ENCODE peak calls at places on chromosomes 4 and X, in nine cellular contexts. One of them, this sample, is unnamed.

GRCh38 chrX:19616016-19616415 is 100.7 kb upstream of the MAP3K15 start:
- DNase-seq in lower lobe of right lung: no peak
- DNase-seq in gastrocnemius medialis: no peak
- DNase-seq in neural progenitor cell: no peak
- DNase-seq in SK-N-SH: no peak
- DNase-seq in K562: no peak
- DNase-seq in heart right ventricle: no peak
- DNase-seq in CD8-positive, alpha-beta T cell: no peak
- DNase-seq in small intestine: no peak
- DNase-seq in this sample: no peak

GRCh38 chrX:2703991-2704369 is 12.9 kb downstream of the CD99 start:
- DNase-seq in gastrocnemius medialis: peak; percentile 63
- DNase-seq in CD8-positive, alpha-beta T cell: no peak
- DNase-seq in heart right ventricle: peak; percentile 38
- DNase-seq in K562: no peak
- DNase-seq in lower lobe of right lung: no peak
- DNase-seq in small intestine: peak; percentile 43
- DNase-seq in SK-N-SH: no peak
- DNase-seq in neural progenitor cell: no peak
- DNase-seq in this sample: no peak

GRCh38 chr4:37008199-37008598 is 236.3 kb upstream of the NWD2 start:
- DNase-seq in lower lobe of right lung: no peak
- DNase-seq in heart right ventricle: no peak
- DNase-seq in neural progenitor cell: no peak
- DNase-seq in gastrocnemius medialis: no peak
- DNase-seq in K562: no peak
- DNase-seq in CD8-positive, alpha-beta T cell: no peak
- DNase-seq in small intestine: peak; percentile 79
- DNase-seq in SK-N-SH: no peak
- DNase-seq in this sample: no peak

GRCh38 chr4:65670331-65671031 is at the start of gene EPHA5:
- DNase-seq in CD8-positive, alpha-beta T cell: no peak
- DNase-seq in K562: no peak
- DNase-seq in gastrocnemius medialis: no peak
- DNase-seq in small intestine: peak; percentile 1
- DNase-seq in SK-N-SH: peak; percentile 69
- DNase-seq in neural progenitor cell: peak; percentile 89
- DNase-seq in lower lobe of right lung: peak; percentile 57
- DNase-seq in heart right ventricle: peak; percentile 22
- DNase-seq in this sample: peak; percentile 54

GRCh38 chrX:31371956-31372355 is 300.1 kb upstream of the FTHL17 start:
- DNase-seq in neural progenitor cell: no peak
- DNase-seq in K562: peak; percentile 13
- DNase-seq in SK-N-SH: no peak
- DNase-seq in lower lobe of right lung: no peak
- DNase-seq in small intestine: no peak
- DNase-seq in heart right ventricle: no peak
- DNase-seq in gastrocnemius medialis: no peak
- DNase-seq in CD8-positive, alpha-beta T cell: no peak
- DNase-seq in this sample: no peak

GRCh38 chr4:1082215-1083182 is 30.9 kb downstream of the RNF212 start:
- DNase-seq in small intestine: peak; percentile 94
- DNase-seq in SK-N-SH: no peak
- DNase-seq in lower lobe of right lung: peak; percentile 86
- DNase-seq in K562: no peak
- DNase-seq in CD8-positive, alpha-beta T cell: no peak
- DNase-seq in neural progenitor cell: no peak
- DNase-seq in heart right ventricle: peak; percentile 24
- DNase-seq in gastrocnemius medialis: peak; percentile 37
- DNase-seq in this sample: no peak

GRCh38 chr4:129822708-129823504 is 727.0 kb downstream of the C4orf33 start:
- DNase-seq in heart right ventricle: peak; percentile 18
- DNase-seq in SK-N-SH: no peak
- DNase-seq in K562: no peak
- DNase-seq in gastrocnemius medialis: peak; percentile 15
- DNase-seq in small intestine: no peak
- DNase-seq in lower lobe of right lung: peak; percentile 47
- DNase-seq in CD8-positive, alpha-beta T cell: no peak
- DNase-seq in neural progenitor cell: no peak
- DNase-seq in this sample: no peak

GRCh38 chr4:34194585-34194984 is 2049.7 kb downstream of the ARAP2 start:
- DNase-seq in lower lobe of right lung: no peak
- DNase-seq in gastrocnemius medialis: no peak
- DNase-seq in K562: no peak
- DNase-seq in small intestine: no peak
- DNase-seq in CD8-positive, alpha-beta T cell: no peak
- DNase-seq in SK-N-SH: no peak
- DNase-seq in neural progenitor cell: no peak
- DNase-seq in heart right ventricle: no peak
- DNase-seq in this sample: no peak

GRCh38 chr4:7060346-7061150 is 7.3 kb downstream of the GRPEL1 start:
- DNase-seq in SK-N-SH: no peak
- DNase-seq in small intestine: no peak
- DNase-seq in lower lobe of right lung: no peak
- DNase-seq in neural progenitor cell: no peak
- DNase-seq in K562: no peak
- DNase-seq in heart right ventricle: no peak
- DNase-seq in CD8-positive, alpha-beta T cell: no peak
- DNase-seq in gastrocnemius medialis: no peak
- DNase-seq in this sample: no peak

GRCh38 chr4:146495277-146495676 is 26.5 kb downstream of the SLC10A7 start:
- DNase-seq in small intestine: peak; percentile 81
- DNase-seq in lower lobe of right lung: no peak
- DNase-seq in neural progenitor cell: no peak
- DNase-seq in CD8-positive, alpha-beta T cell: no peak
- DNase-seq in K562: no peak
- DNase-seq in heart right ventricle: no peak
- DNase-seq in gastrocnemius medialis: no peak
- DNase-seq in SK-N-SH: no peak
- DNase-seq in this sample: no peak

GRCh38 chrX:5976332-5976731 is 252.3 kb downstream of the NLGN4X start:
- DNase-seq in K562: no peak
- DNase-seq in gastrocnemius medialis: no peak
- DNase-seq in SK-N-SH: no peak
- DNase-seq in neural progenitor cell: no peak
- DNase-seq in heart right ventricle: no peak
- DNase-seq in small intestine: no peak
- DNase-seq in lower lobe of right lung: no peak
- DNase-seq in CD8-positive, alpha-beta T cell: no peak
- DNase-seq in this sample: no peak

GRCh38 chr4:24403263-24403662 is 181.1 kb downstream of the DHX15 start:
- DNase-seq in gastrocnemius medialis: no peak
- DNase-seq in neural progenitor cell: no peak
- DNase-seq in lower lobe of right lung: no peak
- DNase-seq in CD8-positive, alpha-beta T cell: no peak
- DNase-seq in heart right ventricle: no peak
- DNase-seq in K562: no peak
- DNase-seq in SK-N-SH: no peak
- DNase-seq in small intestine: no peak
- DNase-seq in this sample: no peak

GRCh38 chr4:177410566-177410965 is 31.7 kb downstream of the AGA start:
- DNase-seq in neural progenitor cell: no peak
- DNase-seq in gastrocnemius medialis: no peak
- DNase-seq in CD8-positive, alpha-beta T cell: no peak
- DNase-seq in small intestine: no peak
- DNase-seq in lower lobe of right lung: no peak
- DNase-seq in SK-N-SH: no peak
- DNase-seq in K562: no peak
- DNase-seq in heart right ventricle: no peak
- DNase-seq in this sample: no peak

GRCh38 chr4:84681488-84682274 is 98.8 kb downstream of the CDS1 start:
- DNase-seq in small intestine: peak; percentile 88
- DNase-seq in heart right ventricle: peak; percentile 19
- DNase-seq in neural progenitor cell: peak; percentile 60
- DNase-seq in lower lobe of right lung: no peak
- DNase-seq in SK-N-SH: no peak
- DNase-seq in CD8-positive, alpha-beta T cell: no peak
- DNase-seq in gastrocnemius medialis: no peak
- DNase-seq in K562: peak; percentile 10
- DNase-seq in this sample: no peak

GRCh38 chrX:138128025-138128671 is 562.2 kb downstream of the ZIC3 start:
- DNase-seq in K562: peak; percentile 25
- DNase-seq in SK-N-SH: peak; percentile 28
- DNase-seq in heart right ventricle: peak; percentile 3
- DNase-seq in lower lobe of right lung: no peak
- DNase-seq in small intestine: peak; percentile 6
- DNase-seq in neural progenitor cell: peak; percentile 56
- DNase-seq in CD8-positive, alpha-beta T cell: no peak
- DNase-seq in gastrocnemius medialis: no peak
- DNase-seq in this sample: peak; percentile 9

GRCh38 chrX:11066812-11067211 is 44.3 kb upstream of the HCCS start:
- DNase-seq in small intestine: no peak
- DNase-seq in gastrocnemius medialis: no peak
- DNase-seq in lower lobe of right lung: no peak
- DNase-seq in K562: no peak
- DNase-seq in CD8-positive, alpha-beta T cell: no peak
- DNase-seq in neural progenitor cell: no peak
- DNase-seq in SK-N-SH: no peak
- DNase-seq in heart right ventricle: no peak
- DNase-seq in this sample: no peak

GRCh38 chr4:19803406-19803805 is 448.3 kb upstream of the SLIT2 start:
- DNase-seq in small intestine: no peak
- DNase-seq in K562: no peak
- DNase-seq in neural progenitor cell: no peak
- DNase-seq in gastrocnemius medialis: no peak
- DNase-seq in SK-N-SH: no peak
- DNase-seq in heart right ventricle: no peak
- DNase-seq in lower lobe of right lung: no peak
- DNase-seq in CD8-positive, alpha-beta T cell: no peak
- DNase-seq in this sample: no peak

GRCh38 chr4:41930139-41930831 is 4.9 kb upstream of the TMEM33 start:
- DNase-seq in CD8-positive, alpha-beta T cell: no peak
- DNase-seq in gastrocnemius medialis: no peak
- DNase-seq in K562: no peak
- DNase-seq in neural progenitor cell: no peak
- DNase-seq in lower lobe of right lung: no peak
- DNase-seq in SK-N-SH: no peak
- DNase-seq in heart right ventricle: no peak
- DNase-seq in small intestine: peak; percentile 8
- DNase-seq in this sample: no peak

GRCh38 chrX:68746988-68747387 is 81.8 kb upstream of the EFNB1 start:
- DNase-seq in neural progenitor cell: no peak
- DNase-seq in gastrocnemius medialis: no peak
- DNase-seq in small intestine: no peak
- DNase-seq in K562: no peak
- DNase-seq in CD8-positive, alpha-beta T cell: no peak
- DNase-seq in SK-N-SH: no peak
- DNase-seq in heart right ventricle: no peak
- DNase-seq in lower lobe of right lung: no peak
- DNase-seq in this sample: no peak

GRCh38 chrX:140715787-140716186 is 6.2 kb downstream of the LINC00632 start:
- DNase-seq in K562: no peak
- DNase-seq in SK-N-SH: no peak
- DNase-seq in gastrocnemius medialis: no peak
- DNase-seq in lower lobe of right lung: no peak
- DNase-seq in CD8-positive, alpha-beta T cell: no peak
- DNase-seq in small intestine: no peak
- DNase-seq in heart right ventricle: no peak
- DNase-seq in neural progenitor cell: no peak
- DNase-seq in this sample: no peak

GRCh38 chrX:2766921-2767320 is 15.1 kb downstream of the XG start:
- DNase-seq in K562: no peak
- DNase-seq in heart right ventricle: no peak
- DNase-seq in SK-N-SH: no peak
- DNase-seq in CD8-positive, alpha-beta T cell: no peak
- DNase-seq in neural progenitor cell: no peak
- DNase-seq in gastrocnemius medialis: no peak
- DNase-seq in lower lobe of right lung: no peak
- DNase-seq in small intestine: no peak
- DNase-seq in this sample: no peak

GRCh38 chrX:24294619-24295018 is 19.2 kb downstream of the SUPT20HL2 start:
- DNase-seq in K562: peak; percentile 12
- DNase-seq in neural progenitor cell: peak; percentile 76
- DNase-seq in lower lobe of right lung: no peak
- DNase-seq in CD8-positive, alpha-beta T cell: no peak
- DNase-seq in SK-N-SH: peak; percentile 31
- DNase-seq in gastrocnemius medialis: no peak
- DNase-seq in heart right ventricle: no peak
- DNase-seq in small intestine: no peak
- DNase-seq in this sample: peak; percentile 16

GRCh38 chr4:63986253-63986652 is 423.0 kb downstream of the TECRL start:
- DNase-seq in heart right ventricle: no peak
- DNase-seq in small intestine: no peak
- DNase-seq in SK-N-SH: no peak
- DNase-seq in lower lobe of right lung: no peak
- DNase-seq in gastrocnemius medialis: no peak
- DNase-seq in K562: no peak
- DNase-seq in CD8-positive, alpha-beta T cell: no peak
- DNase-seq in neural progenitor cell: no peak
- DNase-seq in this sample: no peak
- H3K27ac ChIP-seq in heart right ventricle: no peak overlapping the region
- H3K27ac ChIP-seq in small intestine: no peak overlapping the region
- H3K27ac ChIP-seq in SK-N-SH: no peak overlapping the region
- H3K27ac ChIP-seq in lower lobe of right lung: no peak overlapping the region
- H3K27ac ChIP-seq in gastrocnemius medialis: no peak overlapping the region
- H3K27ac ChIP-seq in K562: no peak overlapping the region
- H3K27ac ChIP-seq in CD8-positive, alpha-beta T cell: no peak overlapping the region
- H3K27ac ChIP-seq in neural progenitor cell: no peak overlapping the region
- H3K27ac ChIP-seq in this sample: no peak overlapping the region

GRCh38 chrX:104141087-104141760 is 15.6 kb downstream of the SLC25A53 start:
- DNase-seq in SK-N-SH: no peak
- DNase-seq in gastrocnemius medialis: no peak
- DNase-seq in CD8-positive, alpha-beta T cell: no peak
- DNase-seq in heart right ventricle: no peak
- DNase-seq in neural progenitor cell: no peak
- DNase-seq in K562: no peak
- DNase-seq in lower lobe of right lung: no peak
- DNase-seq in small intestine: no peak
- DNase-seq in this sample: no peak
- H3K27ac ChIP-seq in SK-N-SH: no peak overlapping the region
- H3K27ac ChIP-seq in gastrocnemius medialis: no peak overlapping the region
- H3K27ac ChIP-seq in CD8-positive, alpha-beta T cell: no peak overlapping the region
- H3K27ac ChIP-seq in heart right ventricle: no peak overlapping the region
- H3K27ac ChIP-seq in neural progenitor cell: no peak overlapping the region
- H3K27ac ChIP-seq in K562: no peak overlapping the region
- H3K27ac ChIP-seq in lower lobe of right lung: no peak overlapping the region
- H3K27ac ChIP-seq in small intestine: no peak overlapping the region
- H3K27ac ChIP-seq in this sample: no peak overlapping the region

GRCh38 chr4:116015549-116015948 is 902.1 kb upstream of the NDST4 start:
- DNase-seq in SK-N-SH: no peak
- DNase-seq in lower lobe of right lung: no peak
- DNase-seq in K562: no peak
- DNase-seq in neural progenitor cell: no peak
- DNase-seq in CD8-positive, alpha-beta T cell: no peak
- DNase-seq in gastrocnemius medialis: no peak
- DNase-seq in heart right ventricle: no peak
- DNase-seq in small intestine: no peak
- DNase-seq in this sample: no peak
- H3K27ac ChIP-seq in SK-N-SH: no peak overlapping the region
- H3K27ac ChIP-seq in lower lobe of right lung: no peak overlapping the region
- H3K27ac ChIP-seq in K562: no peak overlapping the region
- H3K27ac ChIP-seq in neural progenitor cell: no peak overlapping the region
- H3K27ac ChIP-seq in CD8-positive, alpha-beta T cell: no peak overlapping the region
- H3K27ac ChIP-seq in gastrocnemius medialis: no peak overlapping the region
- H3K27ac ChIP-seq in heart right ventricle: no peak overlapping the region
- H3K27ac ChIP-seq in small intestine: no peak overlapping the region
- H3K27ac ChIP-seq in this sample: no peak overlapping the region

DNA sequence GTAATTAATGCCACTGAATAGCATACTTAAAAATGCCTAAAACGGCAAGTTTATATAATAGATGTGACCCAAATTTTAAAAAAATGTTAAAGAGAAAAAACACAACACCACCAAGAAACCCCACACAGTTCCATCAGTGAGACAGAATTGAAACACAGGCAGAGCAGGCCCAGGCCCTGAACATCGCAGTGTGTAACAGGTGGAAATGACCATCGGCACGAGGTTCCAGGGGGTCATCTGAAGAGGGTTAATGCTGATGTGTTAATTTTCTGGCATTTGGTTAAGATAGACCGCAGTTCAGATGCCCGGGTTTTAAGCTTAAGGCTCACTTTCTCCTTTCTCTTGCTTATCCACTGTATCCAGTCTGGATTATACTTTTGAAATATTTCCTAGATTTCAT is 66.8 kb downstream of the ANAPC4 start:
- DNase-seq in small intestine: no peak
- DNase-seq in gastrocnemius medialis: no peak
- DNase-seq in heart right ventricle: no peak
- DNase-seq in SK-N-SH: no peak
- DNase-seq in K562: no peak
- DNase-seq in lower lobe of right lung: no peak
- DNase-seq in neural progenitor cell: no peak
- DNase-seq in CD8-positive, alpha-beta T cell: no peak
- DNase-seq in this sample: no peak
- H3K27ac ChIP-seq in small intestine: no peak overlapping the region
- H3K27ac ChIP-seq in gastrocnemius medialis: no peak overlapping the region
- H3K27ac ChIP-seq in heart right ventricle: no peak overlapping the region
- H3K27ac ChIP-seq in SK-N-SH: no peak overlapping the region
- H3K27ac ChIP-seq in K562: no peak overlapping the region
- H3K27ac ChIP-seq in lower lobe of right lung: peak overlapping the region; percentile 44
- H3K27ac ChIP-seq in neural progenitor cell: no peak overlapping the region
- H3K27ac ChIP-seq in CD8-positive, alpha-beta T cell: no peak overlapping the region
- H3K27ac ChIP-seq in this sample: no peak overlapping the region